ENCODE peak calls at places on chromosomes 3 and 15, in four cellular contexts. One of them, this sample, is unnamed.

GRCh38 chr3:94061297-94061696 is 1.4 kb downstream of the DHFR2 start:
- DNase-seq in T47D: no peak
- DNase-seq in H9: no peak
- DNase-seq in stimulated activated CD4-positive, alpha-beta T cell treated with anti-CD3 and anti-CD28 coated beads, TNF-alpha, amount 100 ng/mL, for 1 hour: no peak
- DNase-seq in this sample: no peak

GRCh38 chr3:150300847-150301517 is 107.1 kb upstream of the TSC22D2 start:
- DNase-seq in H9: no peak
- DNase-seq in stimulated activated CD4-positive, alpha-beta T cell treated with anti-CD3 and anti-CD28 coated beads, TNF-alpha, amount 100 ng/mL, for 1 hour: no peak
- DNase-seq in T47D: no peak
- DNase-seq in this sample: peak

GRCh38 chr15:56298723-56299122 is 55.0 kb upstream of the RFX7 start:
- DNase-seq in H9: no peak
- DNase-seq in T47D: no peak
- DNase-seq in stimulated activated CD4-positive, alpha-beta T cell treated with anti-CD3 and anti-CD28 coated beads, TNF-alpha, amount 100 ng/mL, for 1 hour: no peak
- DNase-seq in this sample: no peak

GRCh38 chr3:49724586-49724985 is 835 bp upstream of the GMPPB start:
- DNase-seq in T47D: no peak
- DNase-seq in stimulated activated CD4-positive, alpha-beta T cell treated with anti-CD3 and anti-CD28 coated beads, TNF-alpha, amount 100 ng/mL, for 1 hour: no peak
- DNase-seq in H9: peak
- DNase-seq in this sample: no peak

GRCh38 chr3:127781411-127782001 is 40.8 kb downstream of the MGLL start:
- DNase-seq in stimulated activated CD4-positive, alpha-beta T cell treated with anti-CD3 and anti-CD28 coated beads, TNF-alpha, amount 100 ng/mL, for 1 hour: no peak
- DNase-seq in T47D: no peak
- DNase-seq in H9: no peak
- DNase-seq in this sample: no peak

GRCh38 chr15:73927003-73927475 is 777 bp downstream of the LOXL1 start:
- DNase-seq in T47D: peak
- DNase-seq in stimulated activated CD4-positive, alpha-beta T cell treated with anti-CD3 and anti-CD28 coated beads, TNF-alpha, amount 100 ng/mL, for 1 hour: peak
- DNase-seq in H9: peak
- DNase-seq in this sample: peak

GRCh38 chr3:8537440-8537839 is 35.8 kb downstream of the LMCD1 start:
- DNase-seq in H9: no peak
- DNase-seq in stimulated activated CD4-positive, alpha-beta T cell treated with anti-CD3 and anti-CD28 coated beads, TNF-alpha, amount 100 ng/mL, for 1 hour: no peak
- DNase-seq in T47D: no peak
- DNase-seq in this sample: no peak

GRCh38 chr3:25037049-25037547 is 391.0 kb upstream of the RARB start:
- DNase-seq in stimulated activated CD4-positive, alpha-beta T cell treated with anti-CD3 and anti-CD28 coated beads, TNF-alpha, amount 100 ng/mL, for 1 hour: no peak
- DNase-seq in H9: no peak
- DNase-seq in T47D: no peak
- DNase-seq in this sample: peak

GRCh38 chr15:57583282-57583681 is 8.4 kb upstream of the MYZAP start:
- DNase-seq in H9: no peak
- DNase-seq in stimulated activated CD4-positive, alpha-beta T cell treated with anti-CD3 and anti-CD28 coated beads, TNF-alpha, amount 100 ng/mL, for 1 hour: no peak
- DNase-seq in T47D: no peak
- DNase-seq in this sample: no peak

GRCh38 chr3:150759319-150759718 is 3.6 kb downstream of the SIAH2 start:
- DNase-seq in stimulated activated CD4-positive, alpha-beta T cell treated with anti-CD3 and anti-CD28 coated beads, TNF-alpha, amount 100 ng/mL, for 1 hour: no peak
- DNase-seq in H9: no peak
- DNase-seq in T47D: no peak
- DNase-seq in this sample: no peak

GRCh38 chr15:67979281-67979680 is 74.8 kb upstream of the PIAS1 start:
- DNase-seq in stimulated activated CD4-positive, alpha-beta T cell treated with anti-CD3 and anti-CD28 coated beads, TNF-alpha, amount 100 ng/mL, for 1 hour: no peak
- DNase-seq in T47D: no peak
- DNase-seq in H9: no peak
- DNase-seq in this sample: no peak

GRCh38 chr3:66431494-66431893 is 69.3 kb downstream of the LRIG1 start:
- DNase-seq in T47D: no peak
- DNase-seq in H9: no peak
- DNase-seq in stimulated activated CD4-positive, alpha-beta T cell treated with anti-CD3 and anti-CD28 coated beads, TNF-alpha, amount 100 ng/mL, for 1 hour: no peak
- DNase-seq in this sample: peak

GRCh38 chr3:53083496-53083895 is 37.6 kb upstream of the SFMBT1 start:
- DNase-seq in stimulated activated CD4-positive, alpha-beta T cell treated with anti-CD3 and anti-CD28 coated beads, TNF-alpha, amount 100 ng/mL, for 1 hour: no peak
- DNase-seq in T47D: no peak
- DNase-seq in H9: peak
- DNase-seq in this sample: no peak

GRCh38 chr3:11155341-11156025 is 1.2 kb downstream of the HRH1 start:
- DNase-seq in H9: peak
- DNase-seq in T47D: peak
- DNase-seq in stimulated activated CD4-positive, alpha-beta T cell treated with anti-CD3 and anti-CD28 coated beads, TNF-alpha, amount 100 ng/mL, for 1 hour: no peak
- DNase-seq in this sample: peak

GRCh38 chr3:29271501-29271900 is 9.4 kb upstream of the RBMS3 start:
- DNase-seq in T47D: no peak
- DNase-seq in stimulated activated CD4-positive, alpha-beta T cell treated with anti-CD3 and anti-CD28 coated beads, TNF-alpha, amount 100 ng/mL, for 1 hour: no peak
- DNase-seq in H9: no peak
- DNase-seq in this sample: no peak

GRCh38 chr3:52041118-52041847 is 15.1 kb downstream of the DUSP7 start:
- DNase-seq in T47D: no peak
- DNase-seq in H9: peak
- DNase-seq in stimulated activated CD4-positive, alpha-beta T cell treated with anti-CD3 and anti-CD28 coated beads, TNF-alpha, amount 100 ng/mL, for 1 hour: no peak
- DNase-seq in this sample: no peak

GRCh38 chr15:85795669-85796305 is 1.1 kb upstream of the KLHL25 start:
- DNase-seq in H9: no peak
- DNase-seq in T47D: no peak
- DNase-seq in stimulated activated CD4-positive, alpha-beta T cell treated with anti-CD3 and anti-CD28 coated beads, TNF-alpha, amount 100 ng/mL, for 1 hour: no peak
- DNase-seq in this sample: no peak

GRCh38 chr3:184677344-184678316 is 34.2 kb downstream of the MAGEF1 start:
- DNase-seq in T47D: no peak
- DNase-seq in stimulated activated CD4-positive, alpha-beta T cell treated with anti-CD3 and anti-CD28 coated beads, TNF-alpha, amount 100 ng/mL, for 1 hour: no peak
- DNase-seq in H9: no peak
- DNase-seq in this sample: no peak